ENCODE peak calls at places on chromosomes 4 and X, in eight cellular contexts. One of them, this sample, is unnamed.

GRCh38 chrX:71953391-71953790 is 42.7 kb downstream of the NHSL2 start:
- DNase-seq in adrenal gland: no peak
- DNase-seq in A673: no peak
- DNase-seq in RWPE1: no peak
- DNase-seq in psoas muscle: no peak
- DNase-seq in activated CD8-positive, alpha-beta T cell treated with anti-CD3 and anti-CD28 coated beads for 36 hours: no peak
- DNase-seq in PC-3: no peak
- DNase-seq in tibial artery: no peak
- DNase-seq in this sample: no peak

GRCh38 chr4:67929447-67929846 is 33.8 kb downstream of the TMPRSS11A start:
- DNase-seq in adrenal gland: no peak
- DNase-seq in A673: peak; percentile 22
- DNase-seq in RWPE1: peak; percentile 87
- DNase-seq in psoas muscle: no peak
- DNase-seq in activated CD8-positive, alpha-beta T cell treated with anti-CD3 and anti-CD28 coated beads for 36 hours: no peak
- DNase-seq in PC-3: peak; percentile 94
- DNase-seq in tibial artery: no peak
- DNase-seq in this sample: no peak

GRCh38 chrX:111837226-111837625 is 38.8 kb upstream of the TRPC5OS start:
- DNase-seq in adrenal gland: no peak
- DNase-seq in A673: no peak
- DNase-seq in RWPE1: no peak
- DNase-seq in psoas muscle: no peak
- DNase-seq in activated CD8-positive, alpha-beta T cell treated with anti-CD3 and anti-CD28 coated beads for 36 hours: no peak
- DNase-seq in PC-3: no peak
- DNase-seq in tibial artery: no peak
- DNase-seq in this sample: no peak

GRCh38 chrX:29652484-29652883 is 562.9 kb upstream of the MAGEB2 start:
- DNase-seq in adrenal gland: no peak
- DNase-seq in A673: no peak
- DNase-seq in RWPE1: no peak
- DNase-seq in psoas muscle: no peak
- DNase-seq in activated CD8-positive, alpha-beta T cell treated with anti-CD3 and anti-CD28 coated beads for 36 hours: no peak
- DNase-seq in PC-3: peak; percentile 60
- DNase-seq in tibial artery: no peak
- DNase-seq in this sample: no peak

GRCh38 chrX:103954259-103954658 is 8.2 kb upstream of the TMSB15B start:
- DNase-seq in adrenal gland: no peak
- DNase-seq in A673: no peak
- DNase-seq in RWPE1: no peak
- DNase-seq in psoas muscle: no peak
- DNase-seq in activated CD8-positive, alpha-beta T cell treated with anti-CD3 and anti-CD28 coated beads for 36 hours: no peak
- DNase-seq in PC-3: no peak
- DNase-seq in tibial artery: no peak
- DNase-seq in this sample: no peak

GRCh38 chr4:96295143-96295763 is 455.4 kb downstream of the PDHA2 start:
- DNase-seq in adrenal gland: no peak
- DNase-seq in A673: no peak
- DNase-seq in RWPE1: no peak
- DNase-seq in psoas muscle: no peak
- DNase-seq in activated CD8-positive, alpha-beta T cell treated with anti-CD3 and anti-CD28 coated beads for 36 hours: no peak
- DNase-seq in PC-3: no peak
- DNase-seq in tibial artery: no peak
- DNase-seq in this sample: no peak

GRCh38 chr4:48296330-48296729 is 26.7 kb upstream of the TEC start:
- DNase-seq in adrenal gland: no peak
- DNase-seq in A673: no peak
- DNase-seq in RWPE1: no peak
- DNase-seq in psoas muscle: no peak
- DNase-seq in activated CD8-positive, alpha-beta T cell treated with anti-CD3 and anti-CD28 coated beads for 36 hours: peak; percentile 27
- DNase-seq in PC-3: no peak
- DNase-seq in tibial artery: no peak
- DNase-seq in this sample: peak; percentile 40

GRCh38 chrX:24851776-24852175 is 158.1 kb downstream of the POLA1 start:
- DNase-seq in adrenal gland: no peak
- DNase-seq in A673: no peak
- DNase-seq in RWPE1: no peak
- DNase-seq in psoas muscle: no peak
- DNase-seq in activated CD8-positive, alpha-beta T cell treated with anti-CD3 and anti-CD28 coated beads for 36 hours: no peak
- DNase-seq in PC-3: no peak
- DNase-seq in tibial artery: no peak
- DNase-seq in this sample: no peak

GRCh38 chr4:629916-630641 is 4.7 kb downstream of the PDE6B start:
- DNase-seq in adrenal gland: no peak
- DNase-seq in A673: no peak
- DNase-seq in RWPE1: no peak
- DNase-seq in psoas muscle: no peak
- DNase-seq in activated CD8-positive, alpha-beta T cell treated with anti-CD3 and anti-CD28 coated beads for 36 hours: no peak
- DNase-seq in PC-3: no peak
- DNase-seq in tibial artery: peak; percentile 27
- DNase-seq in this sample: no peak

DNA sequence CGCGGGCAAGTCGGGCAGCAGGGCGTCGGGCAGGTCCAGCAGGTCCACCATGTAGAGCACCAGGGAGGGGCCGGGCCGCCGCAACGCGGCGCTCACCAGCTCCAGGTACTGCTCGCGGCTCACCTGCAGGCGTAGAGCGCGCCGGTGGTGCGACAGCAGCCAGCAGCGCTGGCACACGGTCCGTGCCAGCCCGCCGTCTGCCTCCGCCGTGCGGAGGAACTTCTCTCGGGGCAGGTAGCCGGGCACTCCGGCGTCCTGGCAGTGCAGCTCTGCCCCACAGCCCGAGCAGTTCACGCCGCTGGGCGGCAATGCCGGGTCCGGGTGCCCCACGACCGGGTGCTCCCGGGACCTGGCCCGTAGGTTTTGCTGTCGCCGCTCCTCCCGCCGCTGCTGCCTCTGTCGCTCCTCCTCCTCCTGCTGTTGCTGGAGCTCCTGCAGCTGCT is 507 bp downstream of the NOA1 start:
- DNase-seq in adrenal gland: peak; percentile 39
- DNase-seq in A673: no peak
- DNase-seq in RWPE1: peak; percentile 41
- DNase-seq in psoas muscle: no peak
- DNase-seq in activated CD8-positive, alpha-beta T cell treated with anti-CD3 and anti-CD28 coated beads for 36 hours: peak; percentile 48
- DNase-seq in PC-3: peak; percentile 76
- DNase-seq in tibial artery: peak; percentile 72
- DNase-seq in this sample: peak; percentile 58
- TF ChIP-seq CTCF in adrenal gland: peak; percentile 11
- TF ChIP-seq CTCF in A673: no peak
- TF ChIP-seq CTCF in RWPE1: peak; percentile 42
- TF ChIP-seq CTCF in psoas muscle: peak; percentile 9
- TF ChIP-seq CTCF in activated CD8-positive, alpha-beta T cell treated with anti-CD3 and anti-CD28 coated beads for 36 hours: no peak
- TF ChIP-seq CTCF in PC-3: peak; percentile 43
- TF ChIP-seq CTCF in tibial artery: no peak
- TF ChIP-seq CTCF in this sample: no peak

GRCh38 chr4:147481577-147482109 is 746 bp downstream of the EDNRA start:
- DNase-seq in adrenal gland: no peak
- DNase-seq in A673: peak; percentile 31
- DNase-seq in RWPE1: no peak
- DNase-seq in psoas muscle: no peak
- DNase-seq in activated CD8-positive, alpha-beta T cell treated with anti-CD3 and anti-CD28 coated beads for 36 hours: no peak
- DNase-seq in PC-3: no peak
- DNase-seq in tibial artery: peak; percentile 67
- DNase-seq in this sample: no peak
- TF ChIP-seq CTCF in adrenal gland: no peak
- TF ChIP-seq CTCF in A673: no peak
- TF ChIP-seq CTCF in RWPE1: no peak
- TF ChIP-seq CTCF in psoas muscle: no peak
- TF ChIP-seq CTCF in activated CD8-positive, alpha-beta T cell treated with anti-CD3 and anti-CD28 coated beads for 36 hours: no peak
- TF ChIP-seq CTCF in PC-3: no peak
- TF ChIP-seq CTCF in tibial artery: no peak
- TF ChIP-seq CTCF in this sample: no peak

DNA sequence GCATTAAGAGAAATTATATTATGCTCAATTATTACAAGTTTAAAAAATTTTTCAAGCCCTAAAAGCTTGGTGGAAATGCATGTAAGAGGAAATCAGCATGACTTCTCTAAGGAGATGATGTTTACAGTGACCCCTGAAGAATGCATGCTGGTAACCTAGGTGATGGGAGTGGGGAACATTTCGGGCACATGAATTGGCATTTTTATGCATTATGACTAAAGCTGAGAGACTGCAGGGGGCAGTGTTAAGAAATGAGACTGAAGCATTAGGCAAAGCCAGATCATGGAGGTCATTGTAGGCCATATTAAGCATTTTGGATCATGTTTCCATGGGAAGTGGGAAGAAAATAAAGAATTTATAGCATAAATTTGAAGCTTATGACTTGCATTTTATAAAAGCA is 421.3 kb downstream of the FAT4 start:
- DNase-seq in adrenal gland: no peak
- DNase-seq in A673: peak; percentile 61
- DNase-seq in RWPE1: no peak
- DNase-seq in psoas muscle: no peak
- DNase-seq in activated CD8-positive, alpha-beta T cell treated with anti-CD3 and anti-CD28 coated beads for 36 hours: no peak
- DNase-seq in PC-3: peak; percentile 44
- DNase-seq in tibial artery: no peak
- DNase-seq in this sample: no peak
- TF ChIP-seq CTCF in adrenal gland: no peak
- TF ChIP-seq CTCF in A673: peak; percentile 50
- TF ChIP-seq CTCF in RWPE1: no peak
- TF ChIP-seq CTCF in psoas muscle: no peak
- TF ChIP-seq CTCF in activated CD8-positive, alpha-beta T cell treated with anti-CD3 and anti-CD28 coated beads for 36 hours: no peak
- TF ChIP-seq CTCF in PC-3: peak; percentile 44
- TF ChIP-seq CTCF in tibial artery: no peak
- TF ChIP-seq CTCF in this sample: peak; percentile 19

GRCh38 chrX:70907900-70908299 is 611 bp downstream of the TEX11 start:
- DNase-seq in adrenal gland: no peak
- DNase-seq in A673: no peak
- DNase-seq in RWPE1: no peak
- DNase-seq in psoas muscle: no peak
- DNase-seq in activated CD8-positive, alpha-beta T cell treated with anti-CD3 and anti-CD28 coated beads for 36 hours: no peak
- DNase-seq in PC-3: no peak
- DNase-seq in tibial artery: no peak
- DNase-seq in this sample: no peak

GRCh38 chrX:70908541-70908940 is at the start of gene TEX11:
- DNase-seq in adrenal gland: no peak
- DNase-seq in A673: no peak
- DNase-seq in RWPE1: no peak
- DNase-seq in psoas muscle: no peak
- DNase-seq in activated CD8-positive, alpha-beta T cell treated with anti-CD3 and anti-CD28 coated beads for 36 hours: no peak
- DNase-seq in PC-3: no peak
- DNase-seq in tibial artery: no peak
- DNase-seq in this sample: no peak
- TF ChIP-seq CTCF in adrenal gland: no peak
- TF ChIP-seq CTCF in A673: no peak
- TF ChIP-seq CTCF in RWPE1: no peak
- TF ChIP-seq CTCF in psoas muscle: no peak
- TF ChIP-seq CTCF in activated CD8-positive, alpha-beta T cell treated with anti-CD3 and anti-CD28 coated beads for 36 hours: no peak
- TF ChIP-seq CTCF in PC-3: no peak
- TF ChIP-seq CTCF in tibial artery: no peak
- TF ChIP-seq CTCF in this sample: no peak

GRCh38 chr4:40606239-40606767 is 23.4 kb downstream of the RBM47 start:
- DNase-seq in adrenal gland: no peak
- DNase-seq in A673: no peak
- DNase-seq in RWPE1: no peak
- DNase-seq in psoas muscle: no peak
- DNase-seq in activated CD8-positive, alpha-beta T cell treated with anti-CD3 and anti-CD28 coated beads for 36 hours: no peak
- DNase-seq in PC-3: no peak
- DNase-seq in tibial artery: no peak
- DNase-seq in this sample: no peak
- TF ChIP-seq CTCF in adrenal gland: no peak
- TF ChIP-seq CTCF in A673: no peak
- TF ChIP-seq CTCF in RWPE1: no peak
- TF ChIP-seq CTCF in psoas muscle: no peak
- TF ChIP-seq CTCF in activated CD8-positive, alpha-beta T cell treated with anti-CD3 and anti-CD28 coated beads for 36 hours: no peak
- TF ChIP-seq CTCF in PC-3: no peak
- TF ChIP-seq CTCF in tibial artery: no peak
- TF ChIP-seq CTCF in this sample: no peak

GRCh38 chr4:166198516-166198915 is 325.5 kb downstream of the TLL1 start:
- DNase-seq in adrenal gland: no peak
- DNase-seq in A673: no peak
- DNase-seq in RWPE1: no peak
- DNase-seq in psoas muscle: no peak
- DNase-seq in activated CD8-positive, alpha-beta T cell treated with anti-CD3 and anti-CD28 coated beads for 36 hours: no peak
- DNase-seq in PC-3: no peak
- DNase-seq in tibial artery: no peak
- DNase-seq in this sample: no peak
- TF ChIP-seq CTCF in adrenal gland: no peak
- TF ChIP-seq CTCF in A673: no peak
- TF ChIP-seq CTCF in RWPE1: no peak
- TF ChIP-seq CTCF in psoas muscle: no peak
- TF ChIP-seq CTCF in activated CD8-positive, alpha-beta T cell treated with anti-CD3 and anti-CD28 coated beads for 36 hours: no peak
- TF ChIP-seq CTCF in PC-3: no peak
- TF ChIP-seq CTCF in tibial artery: no peak
- TF ChIP-seq CTCF in this sample: no peak

GRCh38 chr4:71360844-71361243 is 22.0 kb downstream of the SLC4A4 start:
- DNase-seq in adrenal gland: no peak
- DNase-seq in A673: no peak
- DNase-seq in RWPE1: no peak
- DNase-seq in psoas muscle: no peak
- DNase-seq in activated CD8-positive, alpha-beta T cell treated with anti-CD3 and anti-CD28 coated beads for 36 hours: no peak
- DNase-seq in PC-3: no peak
- DNase-seq in tibial artery: no peak
- DNase-seq in this sample: no peak

GRCh38 chr4:71361476-71361875 is 22.7 kb downstream of the SLC4A4 start:
- DNase-seq in adrenal gland: no peak
- DNase-seq in A673: no peak
- DNase-seq in RWPE1: no peak
- DNase-seq in psoas muscle: no peak
- DNase-seq in activated CD8-positive, alpha-beta T cell treated with anti-CD3 and anti-CD28 coated beads for 36 hours: no peak
- DNase-seq in PC-3: no peak
- DNase-seq in tibial artery: no peak
- DNase-seq in this sample: no peak

GRCh38 chr4:71355045-71355444 is 16.2 kb downstream of the SLC4A4 start:
- DNase-seq in adrenal gland: no peak
- DNase-seq in A673: no peak
- DNase-seq in RWPE1: no peak
- DNase-seq in psoas muscle: no peak
- DNase-seq in activated CD8-positive, alpha-beta T cell treated with anti-CD3 and anti-CD28 coated beads for 36 hours: no peak
- DNase-seq in PC-3: no peak
- DNase-seq in tibial artery: no peak
- DNase-seq in this sample: no peak

GRCh38 chr4:71356924-71357663 is 18.3 kb downstream of the SLC4A4 start:
- DNase-seq in adrenal gland: no peak
- DNase-seq in A673: no peak
- DNase-seq in RWPE1: no peak
- DNase-seq in psoas muscle: no peak
- DNase-seq in activated CD8-positive, alpha-beta T cell treated with anti-CD3 and anti-CD28 coated beads for 36 hours: no peak
- DNase-seq in PC-3: no peak
- DNase-seq in tibial artery: no peak
- DNase-seq in this sample: no peak

GRCh38 chr4:71355971-71356370 is 17.2 kb downstream of the SLC4A4 start:
- DNase-seq in adrenal gland: no peak
- DNase-seq in A673: no peak
- DNase-seq in RWPE1: no peak
- DNase-seq in psoas muscle: no peak
- DNase-seq in activated CD8-positive, alpha-beta T cell treated with anti-CD3 and anti-CD28 coated beads for 36 hours: no peak
- DNase-seq in PC-3: no peak
- DNase-seq in tibial artery: no peak
- DNase-seq in this sample: no peak
- TF ChIP-seq CTCF in adrenal gland: no peak
- TF ChIP-seq CTCF in A673: no peak
- TF ChIP-seq CTCF in RWPE1: no peak
- TF ChIP-seq CTCF in psoas muscle: no peak
- TF ChIP-seq CTCF in activated CD8-positive, alpha-beta T cell treated with anti-CD3 and anti-CD28 coated beads for 36 hours: no peak
- TF ChIP-seq CTCF in PC-3: no peak
- TF ChIP-seq CTCF in tibial artery: no peak
- TF ChIP-seq CTCF in this sample: no peak

GRCh38 chr4:77599378-77599777 is 6.2 kb upstream of the CXCL13 start:
- DNase-seq in adrenal gland: no peak
- DNase-seq in A673: peak; percentile 13
- DNase-seq in RWPE1: peak; percentile 63
- DNase-seq in psoas muscle: no peak
- DNase-seq in activated CD8-positive, alpha-beta T cell treated with anti-CD3 and anti-CD28 coated beads for 36 hours: peak; percentile 29
- DNase-seq in PC-3: peak; percentile 67
- DNase-seq in tibial artery: no peak
- DNase-seq in this sample: no peak
- TF ChIP-seq CTCF in adrenal gland: peak; percentile 43
- TF ChIP-seq CTCF in A673: peak; percentile 36
- TF ChIP-seq CTCF in RWPE1: peak; percentile 54
- TF ChIP-seq CTCF in psoas muscle: peak; percentile 30
- TF ChIP-seq CTCF in activated CD8-positive, alpha-beta T cell treated with anti-CD3 and anti-CD28 coated beads for 36 hours: peak; percentile 52
- TF ChIP-seq CTCF in PC-3: peak; percentile 68
- TF ChIP-seq CTCF in tibial artery: no peak
- TF ChIP-seq CTCF in this sample: peak; percentile 49